ENCODE peak calls at places on chromosomes 6 and 20, in ten cellular contexts. W is A549; U is GM04504; L is ELR; B is GM04503; A is kidney tubule cell; J is OCI-LY7; O is RWPE1; X is mammary epithelial cell; Z is stimulated activated CD8-positive, alpha-beta memory T cell treated with anti-CD3 and anti-CD28 coated beads, Interleukin-12 subunit alpha, Interleukin-12 subunit beta, amount 100 ng/mL, for 4 hours. H is an unnamed sample.

GRCh38 chr6:30877419-30878262 is 6.7 kb upstream of the DDR1 start:
- DNase-seq in Z (peak), L (peak), U (peak), X (peak), O (peak), A (peak), J (peak), W (peak), B (no peak), H (peak)

GRCh38 chr6:139472341-139473038 is 98.0 kb upstream of the CITED2 start:
- DNase-seq in O (no peak), B (no peak), J (no peak), X (no peak), Z (no peak), A (no peak), W (no peak), L (no peak), U (no peak), H (no peak)

GRCh38 chr6:163494279-163494727 is 79.8 kb downstream of the QKI start:
- DNase-seq in W (peak), J (no peak), Z (no peak), B (peak), A (peak), X (peak), U (peak), L (peak), O (no peak), H (no peak)

GRCh38 chr20:57185188-57185743 is 81.2 kb downstream of the BMP7 start:
- DNase-seq in A (no peak), W (no peak), X (no peak), U (no peak), L (no peak), O (no peak), Z (no peak), B (no peak), J (no peak), H (no peak)

GRCh38 chr20:36932476-36933426 is 18.8 kb downstream of the SAMHD1 start:
- DNase-seq in A (no peak), B (no peak), W (no peak), O (no peak), X (no peak), J (no peak), L (peak), Z (no peak), U (no peak), H (no peak)

GRCh38 chr6:41344865-41345264 is 9.5 kb downstream of the NCR2 start:
- DNase-seq in U (no peak), J (no peak), O (no peak), L (no peak), B (no peak), Z (no peak), W (no peak), A (no peak), X (no peak), H (no peak)

GRCh38 chr20:46011631-46012482 is 3.1 kb downstream of the MMP9 start:
- DNase-seq in U (no peak), O (no peak), B (no peak), X (no peak), A (peak), J (peak), Z (no peak), W (peak), L (peak), H (peak)

GRCh38 chr6:133966654-133967300 is 13.8 kb downstream of the TBPL1 start:
- DNase-seq in U (no peak), O (no peak), B (no peak), J (peak), L (no peak), W (no peak), A (no peak), X (no peak), Z (no peak), H (no peak)

GRCh38 chr6:46376562-46376969 is 114.7 kb downstream of the RCAN2 start:
- DNase-seq in U (no peak), O (no peak), L (no peak), X (no peak), Z (no peak), B (no peak), A (no peak), W (no peak), J (peak), H (peak)

GRCh38 chr6:97138581-97138980 is 144.4 kb downstream of the MMS22L start:
- DNase-seq in B (no peak), A (no peak), O (no peak), W (no peak), U (no peak), Z (no peak), J (no peak), L (no peak), X (no peak), H (no peak)

GRCh38 chr20:59955131-59955796 is 3.0 kb upstream of the CDH26 start:
- DNase-seq in O (peak), W (peak), J (peak), B (no peak), U (no peak), Z (no peak), L (peak), X (no peak), A (peak), H (peak)

GRCh38 chr6:17635568-17635967 is 35.5 kb downstream of the FAM8A1 start:
- DNase-seq in L (no peak), Z (no peak), O (no peak), X (no peak), J (no peak), B (no peak), W (no peak), U (no peak), A (no peak), H (no peak)

GRCh38 chr6:18536693-18537092 is 149.5 kb downstream of the RNF144B start:
- DNase-seq in B (no peak), L (no peak), Z (no peak), A (no peak), X (no peak), U (no peak), J (no peak), O (no peak), W (no peak), H (no peak)

GRCh38 chr6:159080217-159080976 is 35.6 kb upstream of the TAGAP start:
- DNase-seq in L (no peak), O (no peak), W (no peak), Z (no peak), U (no peak), X (no peak), A (no peak), B (no peak), J (peak), H (no peak)

GRCh38 chr6:169099411-169100202 is 154.0 kb downstream of the THBS2 start:
- DNase-seq in A (peak), Z (no peak), J (no peak), U (no peak), W (peak), X (peak), L (peak), B (no peak), O (peak), H (peak)

GRCh38 chr6:4355241-4355640 is 219.9 kb upstream of the ECI2 start:
- DNase-seq in B (no peak), J (no peak), A (peak), O (peak), L (peak), Z (no peak), W (peak), U (no peak), X (peak), H (no peak)

GRCh38 chr20:48777005-48777404 is 50.8 kb downstream of the PREX1 start:
- DNase-seq in B (no peak), U (no peak), A (no peak), W (no peak), X (no peak), O (no peak), Z (no peak), L (no peak), J (no peak), H (peak)

GRCh38 chr20:61400499-61400898 is 148.4 kb downstream of the CDH4 start:
- DNase-seq in J (no peak), Z (no peak), U (no peak), L (no peak), O (no peak), X (no peak), B (no peak), A (no peak), W (no peak), H (no peak)

GRCh38 chr6:90093558-90094073 is 199.3 kb downstream of the GJA10 start:
- DNase-seq in L (no peak), B (no peak), W (no peak), J (no peak), X (no peak), A (no peak), U (no peak), Z (no peak), O (no peak), H (no peak)

GRCh38 chr6:159203304-159204005 is 34.3 kb downstream of the FNDC1 start:
- DNase-seq in U (peak), X (peak), O (peak), B (peak), A (peak), W (no peak), J (no peak), Z (no peak), L (peak), H (no peak)

GRCh38 chr6:112153926-112154621 is 66.7 kb downstream of the FAM229B start:
- DNase-seq in W (peak), U (peak), O (peak), Z (no peak), J (no peak), L (peak), X (peak), B (peak), A (peak), H (peak)

GRCh38 chr20:23147964-23148720 is 62.0 kb upstream of the CD93 start:
- DNase-seq in U (peak), W (peak), X (peak), Z (no peak), O (no peak), B (peak), L (peak), A (peak), J (no peak), H (peak)

GRCh38 chr20:62241501-62241900 is 3.2 kb downstream of the OSBPL2 start:
- DNase-seq in L (no peak), B (no peak), X (peak), W (no peak), Z (no peak), O (peak), A (no peak), J (no peak), U (no peak), H (no peak)

H was measured in NB4.